ENCODE peak calls at places on chromosomes 1 and 21, in five cellular contexts. V is body of pancreas, J is adrenal gland, K is NB4, O is K562. N is an unnamed sample.

GRCh38 chr1:22508991-22509390 is 54.3 kb upstream of the EPHA8 start:
- DNase-seq in V (no peak), O (no peak), K (no peak), J (no peak), N (no peak)

GRCh38 chr1:64357376-64357775 is 112.6 kb upstream of the CACHD1 start:
- DNase-seq in K (no peak), V (no peak), J (no peak), O (no peak), N (no peak)

GRCh38 chr1:232422901-232423300 is 207.0 kb downstream of the SIPA1L2 start:
- DNase-seq in J (no peak), K (peak; percentile 42), V (no peak), O (no peak), N (no peak)

GRCh38 chr1:229756666-229757065 is 130.6 kb downstream of the URB2 start:
- DNase-seq in K (no peak), O (no peak), V (no peak), J (no peak), N (no peak)

GRCh38 chr21:27649323-27649722 is 682.4 kb upstream of the ADAMTS5 start:
- DNase-seq in J (no peak), V (no peak), K (no peak), O (no peak), N (no peak)

GRCh38 chr21:34526618-34527290 is 14.7 kb upstream of the KCNE1 start:
- DNase-seq in K (no peak), J (peak; percentile 92), O (no peak), V (peak; percentile 85), N (peak; percentile 88)

GRCh38 chr21:40668535-40669275 is 178.3 kb downstream of the DSCAM start:
- DNase-seq in K (no peak), O (no peak), V (no peak), J (no peak), N (no peak)

GRCh38 chr1:155859881-155860841 is 794 bp downstream of the SYT11 start:
- DNase-seq in J (peak; percentile 90), V (peak; percentile 48), O (peak; percentile 83), K (peak; percentile 88), N (peak; percentile 92)

GRCh38 chr1:8376358-8376840 is 58.5 kb downstream of the SLC45A1 start:
- DNase-seq in V (peak; percentile 2), O (no peak), J (no peak), K (no peak), N (no peak)

GRCh38 chr1:165928075-165928731 is 100.8 kb downstream of the UCK2 start:
- DNase-seq in K (peak; percentile 63), V (peak; percentile 40), J (peak; percentile 71), O (peak; percentile 78), N (peak; percentile 38)

GRCh38 chr1:35847935-35848565 is 35.0 kb upstream of the AGO1 start:
- DNase-seq in K (peak; percentile 53), J (no peak), V (no peak), O (no peak), N (no peak)

GRCh38 chr1:29674625-29675326 is 438.5 kb downstream of the PTPRU start:
- DNase-seq in O (no peak), V (no peak), K (no peak), J (peak; percentile 30), N (no peak)

GRCh38 chr1:27491748-27492700 is 2.1 kb upstream of the WASF2 start:
- DNase-seq in O (no peak), J (peak; percentile 88), K (no peak), V (no peak), N (peak; percentile 42)

GRCh38 chr1:151294748-151295462 is 12.8 kb downstream of the ZNF687 start:
- DNase-seq in J (no peak), V (no peak), O (no peak), K (no peak), N (no peak)

GRCh38 chr1:184443624-184444023 is 56.8 kb downstream of the C1orf21 start:
- DNase-seq in J (no peak), V (no peak), O (no peak), K (no peak), N (no peak)

GRCh38 chr1:22273686-22274681 is 131.1 kb upstream of the WNT4 start:
- DNase-seq in O (no peak), J (no peak), K (no peak), V (no peak), N (no peak)

GRCh38 chr1:16925635-16926490 is 4.1 kb downstream of the CROCC start:
- DNase-seq in J (no peak), V (no peak), K (no peak), O (peak; percentile 17), N (peak; percentile 30)

GRCh38 chr1:72649974-72650373 is 367.6 kb upstream of the NEGR1 start:
- DNase-seq in K (no peak), O (no peak), V (no peak), J (no peak), N (no peak)

GRCh38 chr1:6475381-6476133 is 9.6 kb upstream of the TNFRSF25 start:
- DNase-seq in J (peak; percentile 80), O (peak; percentile 96), K (peak; percentile 38), V (peak; percentile 69), N (peak; percentile 75)

GRCh38 chr1:226064168-226064815 is 1.8 kb downstream of the H3-3A start:
- DNase-seq in V (peak; percentile 30), J (peak; percentile 68), O (no peak), K (peak; percentile 36), N (no peak)

GRCh38 chr21:45178072-45178608 is 103.8 kb downstream of the ADARB1 start:
- DNase-seq in V (no peak), K (no peak), O (no peak), J (no peak), N (no peak)

GRCh38 chr1:154983776-154984466 is 777 bp downstream of the FLAD1 start:
- DNase-seq in O (no peak), K (no peak), J (no peak), V (no peak), N (no peak)

GRCh38 chr1:60073605-60074278 is at the start of gene C1orf87:
- DNase-seq in O (peak; percentile 26), J (no peak), K (no peak), V (peak; percentile 31), N (no peak)

GRCh38 chr1:154760469-154760933 is 109.6 kb downstream of the KCNN3 start:
- DNase-seq in J (peak; percentile 67), O (peak; percentile 83), K (peak; percentile 25), V (peak; percentile 79), N (peak; percentile 46)

GRCh38 chr1:15579683-15580047 is 5.2 kb downstream of the AGMAT start:
- DNase-seq in V (no peak), O (no peak), J (no peak), K (no peak), N (no peak)

DNA sequence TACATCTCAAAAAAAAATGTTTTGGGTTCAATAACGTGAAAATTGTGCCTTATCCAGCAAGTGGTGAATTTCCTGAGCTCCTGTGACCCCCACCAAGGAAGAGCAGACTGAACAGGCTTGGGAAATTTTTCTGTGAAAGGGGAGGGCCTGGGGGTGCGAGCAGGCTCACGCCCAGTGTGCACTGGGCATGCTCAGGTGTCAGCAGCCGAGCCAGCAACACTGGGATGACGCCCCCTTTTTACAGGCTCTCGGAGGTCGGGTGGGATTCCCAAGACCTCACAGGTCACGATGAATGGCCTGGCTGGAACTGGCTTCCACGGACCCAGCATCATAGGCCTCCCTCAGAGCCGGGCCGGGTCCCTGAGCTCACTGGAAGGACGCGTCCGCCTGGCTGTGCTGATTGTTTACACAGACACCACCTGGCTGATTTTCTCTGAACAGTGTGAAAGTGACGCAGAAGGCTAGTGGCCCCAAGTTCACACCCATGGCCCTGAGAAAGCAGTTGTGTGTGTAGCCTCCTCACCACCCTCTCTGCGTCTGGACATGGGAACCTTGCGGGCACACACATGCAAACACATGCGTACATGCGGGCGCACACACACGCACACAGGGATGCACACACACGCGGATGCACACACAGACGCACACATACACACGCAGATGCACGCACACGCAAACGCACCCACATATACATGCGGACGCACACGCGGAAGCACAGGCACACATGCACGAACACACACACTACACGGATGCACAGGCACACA is 9.2 kb downstream of the CSTB start:
- DNase-seq in J (no peak), K (no peak), V (peak; percentile 41), O (no peak), N (no peak)
- TF ChIP-seq POLR2A in J (no peak), K (no peak), V (no peak), O (no peak), N (no peak)

GRCh38 chr21:29301703-29302102 is 3.0 kb downstream of the BACH1 start:
- DNase-seq in O (no peak), K (no peak), V (no peak), J (no peak), N (no peak)
- H3K4me3 ChIP-seq in O (peak overlapping the region; percentile 74), K (peak overlapping the region; percentile 79), V (no peak overlapping the region), J (no peak overlapping the region), N (no peak overlapping the region)

GRCh38 chr1:161214374-161214773 is 721 bp upstream of the FCER1G start:
- DNase-seq in V (no peak), J (no peak), K (peak; percentile 34), O (no peak), N (no peak)

GRCh38 chr1:161218301-161219077 is 3.4 kb downstream of the FCER1G start:
- DNase-seq in J (no peak), K (no peak), V (no peak), O (no peak), N (no peak)

GRCh38 chr1:161217831-161218230 is 2.7 kb downstream of the FCER1G start:
- DNase-seq in K (no peak), O (no peak), V (no peak), J (no peak), N (no peak)

GRCh38 chr1:161216945-161217712 is 2.0 kb downstream of the FCER1G start:
- DNase-seq in V (no peak), J (no peak), K (peak; percentile 87), O (peak; percentile 5), N (no peak)

DNA sequence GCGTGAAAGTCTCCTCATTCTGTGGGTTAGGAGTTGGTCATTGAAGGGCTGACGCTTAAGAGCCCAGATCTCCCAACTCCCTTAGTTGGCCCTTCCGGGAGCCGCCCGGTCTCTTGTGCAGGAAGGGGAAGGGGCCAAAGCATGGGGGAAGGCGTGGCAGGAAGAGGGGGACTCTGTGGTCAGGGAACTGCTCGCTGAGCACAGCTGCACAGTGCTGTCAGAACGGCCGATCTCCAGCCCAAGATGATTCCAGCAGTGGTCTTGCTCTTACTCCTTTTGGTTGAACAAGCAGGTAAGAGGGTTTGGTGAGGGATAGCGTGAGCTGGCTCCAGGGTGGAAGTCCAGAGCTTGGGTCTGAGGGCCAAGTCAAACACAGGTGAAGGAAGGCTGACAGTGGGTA is at the start of gene FCER1G:
- DNase-seq in V (no peak), J (no peak), O (peak; percentile 11), K (peak; percentile 92), N (peak; percentile 71)
- TF ChIP-seq POLR2A in V (no peak), J (peak; percentile 49), O (peak; percentile 41), K (no peak), N (no peak)

DNA sequence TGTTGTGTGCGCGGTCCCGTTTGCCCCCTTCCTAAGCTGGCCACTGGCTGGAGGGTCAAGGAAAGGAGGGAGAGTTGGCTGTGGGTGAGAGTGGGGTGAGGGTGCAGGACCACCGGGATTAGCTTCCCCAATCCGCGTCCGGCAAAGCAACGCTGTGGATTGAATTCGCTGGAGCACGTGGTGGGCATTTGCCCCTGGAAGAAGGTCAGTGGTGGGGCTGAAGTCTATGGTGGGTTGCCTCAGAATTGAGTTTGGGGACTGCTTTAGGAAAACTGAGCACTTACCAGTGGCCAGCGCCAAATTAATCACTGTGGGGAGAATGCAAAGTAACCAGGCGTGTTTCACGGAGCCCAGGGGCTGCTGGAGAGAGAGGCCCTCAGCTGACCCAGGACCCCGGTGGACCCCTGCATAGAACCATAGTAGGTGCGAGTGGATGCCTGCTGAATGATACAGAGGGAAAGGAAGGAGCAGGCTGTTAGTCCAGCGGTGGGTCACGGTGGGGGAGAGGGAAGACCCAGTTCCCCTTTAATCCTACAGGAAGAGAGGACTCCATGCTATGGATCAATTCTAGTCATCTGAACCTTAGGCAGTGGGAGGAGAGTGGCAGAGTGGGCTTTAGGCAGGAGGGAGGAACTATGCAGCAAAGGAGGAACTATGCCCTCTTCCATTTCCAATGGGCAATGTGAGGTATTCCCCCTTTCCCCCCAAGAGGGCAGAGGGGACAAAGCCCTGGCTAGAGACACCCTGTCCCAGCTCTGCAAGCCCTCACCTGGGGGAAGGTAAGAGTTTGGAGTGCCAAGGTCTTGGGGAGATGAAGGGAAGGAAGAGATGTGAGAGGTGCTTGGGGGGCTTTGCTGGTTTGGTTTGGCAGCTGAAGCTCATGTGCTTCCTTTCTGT is 1.2 kb downstream of the TNFRSF8 start:
- DNase-seq in O (no peak), K (no peak), J (no peak), V (no peak), N (no peak)
- H3K4me3 ChIP-seq in O (peak overlapping the region; percentile 51), K (no peak overlapping the region), J (no peak overlapping the region), V (no peak overlapping the region), N (no peak overlapping the region)